ENCODE peak calls at places on chromosomes 5 and 9, in ten cellular contexts. G is WERI-Rb-1, F is transverse colon, K is cardiac fibroblast, W is fibroblast of the aortic adventitia, D is SK-N-SH, R is fibroblast of lung, P is upper lobe of right lung, I is foreskin fibroblast, N is coronary artery. Q is an unnamed sample.

GRCh38 chr9:15430920-15431844 is 8.5 kb downstream of the SNAPC3 start:
- DNase-seq in K (no peak), D (peak; percentile 19), R (no peak), P (no peak), N (no peak), W (no peak), F (peak; percentile 41), I (no peak), G (no peak), Q (no peak)

GRCh38 chr9:108033976-108034964 is 544.7 kb upstream of the KLF4 start:
- DNase-seq in R (peak; percentile 76), K (peak; percentile 84), I (peak; percentile 93), N (no peak), P (no peak), D (no peak), G (no peak), W (peak; percentile 95), F (no peak), Q (no peak)

GRCh38 chr9:133716564-133717112 is 21.5 kb downstream of the SARDH start:
- DNase-seq in F (no peak), P (peak; percentile 46), I (no peak), W (peak; percentile 30), R (no peak), D (no peak), N (no peak), K (peak; percentile 91), G (no peak), Q (no peak)

GRCh38 chr5:150556859-150557506 is 49.1 kb downstream of the NDST1 start:
- DNase-seq in F (no peak), D (no peak), R (no peak), K (no peak), N (no peak), W (no peak), P (no peak), I (no peak), G (no peak), Q (no peak)

GRCh38 chr9:1505489-1505888 is 455.3 kb downstream of the DMRT2 start:
- DNase-seq in R (no peak), W (no peak), F (no peak), G (no peak), I (no peak), D (no peak), K (no peak), N (no peak), P (no peak), Q (no peak)

GRCh38 chr9:136696502-136696901 is 9.2 kb upstream of the AGPAT2 start:
- DNase-seq in N (no peak), R (no peak), I (no peak), P (peak; percentile 66), W (no peak), F (no peak), D (no peak), K (no peak), G (peak; percentile 62), Q (no peak)

GRCh38 chr9:26243722-26244121 is 565.5 kb upstream of the TUSC1 start:
- DNase-seq in P (no peak), G (no peak), F (no peak), N (no peak), D (no peak), I (peak; percentile 49), K (no peak), W (peak; percentile 27), R (peak; percentile 64), Q (no peak)

GRCh38 chr9:132124800-132125199 is 37.1 kb upstream of the NTNG2 start:
- DNase-seq in R (no peak), F (no peak), K (no peak), P (no peak), D (no peak), W (no peak), I (no peak), N (no peak), G (no peak), Q (no peak)

GRCh38 chr9:97512966-97513560 is 11.6 kb downstream of the TMOD1 start:
- DNase-seq in N (no peak), W (no peak), R (no peak), D (no peak), G (no peak), K (no peak), P (no peak), I (no peak), F (no peak), Q (no peak)

GRCh38 chr5:36301858-36302603 is at the start of gene RANBP3L:
- DNase-seq in F (peak; percentile 12), I (peak; percentile 63), G (peak; percentile 13), N (no peak), R (peak; percentile 86), W (peak; percentile 34), D (no peak), P (no peak), K (peak; percentile 40), Q (no peak)

DNA sequence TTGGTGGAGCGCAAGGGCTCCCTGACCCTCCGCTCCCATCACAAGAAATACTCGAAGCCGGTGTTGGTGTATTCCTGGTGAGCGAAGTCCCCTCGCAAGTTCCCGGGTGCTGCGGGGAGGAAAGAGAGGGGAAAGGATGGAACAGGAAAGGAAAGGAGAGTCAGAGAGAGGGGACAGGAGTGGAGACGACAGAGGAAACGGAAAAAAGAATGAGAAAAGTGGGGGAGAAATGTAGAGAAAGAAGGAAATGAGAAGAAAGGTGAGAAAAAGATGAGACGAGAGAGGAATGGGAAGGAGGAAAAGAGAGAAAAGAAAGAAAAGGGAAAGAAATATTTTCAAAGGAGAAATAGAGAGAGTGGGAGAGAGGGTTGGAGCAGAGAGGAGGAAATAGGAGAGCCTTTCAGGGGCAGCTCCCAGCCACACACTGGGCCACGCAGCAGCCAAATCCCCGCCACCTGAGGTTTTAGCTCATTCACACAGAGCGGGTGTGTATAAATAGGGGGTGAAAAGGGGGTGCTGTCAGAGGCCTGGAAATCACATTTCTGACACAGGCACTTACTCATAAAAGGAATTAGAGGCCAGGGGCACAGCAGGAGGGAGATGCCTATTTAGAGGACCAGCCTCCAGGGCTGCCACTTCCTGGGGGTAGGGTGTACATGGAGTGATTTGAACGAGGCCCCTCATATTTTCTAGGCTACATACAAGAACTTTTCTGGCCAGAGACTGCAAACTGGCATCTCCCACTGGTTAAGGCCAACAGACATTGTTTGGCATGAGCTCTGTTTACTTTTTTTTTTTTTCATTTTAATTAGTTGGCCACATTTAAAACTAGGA is 555 bp downstream of the CFAP95 start:
- DNase-seq in N (no peak), I (no peak), D (no peak), G (no peak), R (no peak), F (no peak), K (no peak), P (no peak), W (no peak), Q (no peak)
- H3K4me3 ChIP-seq in N (peak overlapping the region; percentile 48), I (no peak overlapping the region), D (no peak overlapping the region), G (no peak overlapping the region), R (no peak overlapping the region), F (no peak overlapping the region), K (no peak overlapping the region), P (no peak overlapping the region), W (no peak overlapping the region), Q (no peak overlapping the region)

GRCh38 chr5:34516686-34517085 is 139.4 kb upstream of the RAI14 start:
- DNase-seq in I (no peak), P (no peak), R (no peak), D (no peak), K (no peak), G (no peak), N (no peak), F (no peak), W (no peak), Q (no peak)

GRCh38 chr5:34517249-34517648 is 138.9 kb upstream of the RAI14 start:
- DNase-seq in G (no peak), R (peak; percentile 80), F (no peak), W (peak; percentile 58), D (no peak), P (no peak), K (peak; percentile 18), I (peak; percentile 86), N (no peak), Q (no peak)

GRCh38 chr5:34511915-34512314 is 144.2 kb upstream of the RAI14 start:
- DNase-seq in G (no peak), R (peak; percentile 84), N (no peak), I (peak; percentile 69), P (no peak), W (peak; percentile 70), F (no peak), K (peak; percentile 79), D (no peak), Q (no peak)

GRCh38 chr5:34519489-34520220 is 136.5 kb upstream of the RAI14 start:
- DNase-seq in I (peak; percentile 65), D (no peak), N (no peak), R (peak; percentile 48), K (peak; percentile 67), F (no peak), P (no peak), W (peak; percentile 78), G (no peak), Q (no peak)

DNA sequence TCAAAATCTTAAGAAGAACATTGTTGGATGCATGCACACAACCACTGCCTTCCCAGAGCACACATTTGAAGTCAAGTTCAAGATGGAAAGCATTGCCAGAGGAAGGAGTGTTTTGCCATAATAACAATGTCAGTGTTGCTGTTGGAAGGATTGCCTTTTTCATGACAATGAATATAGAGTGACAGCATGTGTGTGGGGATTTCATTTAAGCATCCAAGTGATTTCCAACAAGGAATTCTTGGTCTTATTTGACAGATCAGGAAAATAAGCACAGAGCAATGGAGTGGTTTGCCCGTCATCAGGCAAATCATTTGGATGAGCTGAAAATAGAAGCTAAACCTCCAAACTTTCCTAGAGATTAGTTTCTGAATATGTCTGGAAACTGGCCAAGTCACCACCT is 140.0 kb upstream of the RAI14 start:
- DNase-seq in G (no peak), P (no peak), F (no peak), R (no peak), D (no peak), I (no peak), W (no peak), N (no peak), K (no peak), Q (no peak)
- TF ChIP-seq CTCF in G (no peak), P (no peak), F (no peak), R (no peak), D (no peak), I (no peak), W (no peak), N (no peak), K (no peak), Q (no peak)

GRCh38 chr9:87499455-87500015 is 1.9 kb downstream of the DAPK1 start:
- DNase-seq in R (no peak), K (no peak), P (no peak), N (no peak), F (no peak), W (no peak), D (no peak), I (no peak), G (no peak), Q (no peak)
- H3K4me3 ChIP-seq in R (no peak overlapping the region), K (peak overlapping the region; percentile 89), P (peak overlapping the region; percentile 80), N (peak overlapping the region; percentile 85), F (peak overlapping the region; percentile 59), W (peak overlapping the region; percentile 74), D (no peak overlapping the region), I (peak overlapping the region; percentile 59), G (peak overlapping the region; percentile 90), Q (peak overlapping the region; percentile 85)

DNA sequence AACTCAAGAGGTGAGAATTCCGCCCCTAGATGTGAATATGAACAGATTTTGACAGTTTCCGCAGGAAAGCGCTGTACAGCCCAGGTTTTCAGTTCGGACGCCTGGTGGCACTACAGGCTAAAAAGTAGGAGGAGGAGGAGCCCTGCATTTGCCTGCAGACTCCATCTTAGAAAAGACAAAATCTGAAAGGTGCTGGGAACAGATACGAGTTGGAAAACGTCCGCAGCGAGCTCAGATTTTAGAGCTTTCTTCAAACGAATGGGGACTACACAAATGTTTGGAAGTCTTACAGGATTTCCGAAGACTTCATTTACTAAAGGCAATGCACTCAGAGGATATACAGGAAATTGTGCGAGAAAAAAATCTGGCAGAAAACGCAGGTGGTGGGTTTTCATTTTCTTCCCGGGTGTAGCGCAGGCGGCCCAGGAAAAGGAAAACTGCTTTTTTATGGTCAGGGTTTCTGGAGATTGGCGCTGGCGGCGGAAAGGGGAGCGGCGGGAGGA is 9.9 kb upstream of the PCDHB2 start:
- DNase-seq in G (peak; percentile 43), R (peak; percentile 43), I (peak; percentile 34), F (peak; percentile 18), D (peak; percentile 77), W (peak; percentile 30), K (peak; percentile 34), P (no peak), N (no peak), Q (no peak)
- TF ChIP-seq CTCF in G (peak; percentile 47), R (peak; percentile 49), I (peak; percentile 51), F (peak; percentile 35), D (peak; percentile 75), W (peak; percentile 31), K (peak; percentile 61), P (peak; percentile 63), N (no peak), Q (no peak)